ENCODE peak calls at places on chromosomes 4 and X, in seven cellular contexts. M is naive thymus-derived CD8-positive, alpha-beta T cell; V is spleen; J is activated naive CD4-positive, alpha-beta T cell treated with anti-CD3 and anti-CD28 coated beads, Interleukin-2, amount 50 U/mL, for 16 hours; R is DMS153; G is stimulated activated CD8-positive, alpha-beta memory T cell treated with anti-CD3 and anti-CD28 coated beads, Interleukin-7, amount 100 ng/mL, for 1 hour; B is suprapubic skin. O is an unnamed sample.

GRCh38 chrX:361231-362145 is 25.2 kb downstream of the PPP2R3B start:
- DNase-seq in R (no peak), M (no peak), G (no peak), J (no peak), B (peak), V (peak), O (no peak)

GRCh38 chr4:77697860-77698599 is 92.4 kb downstream of the CXCL13 start:
- DNase-seq in B (no peak), V (no peak), G (no peak), M (no peak), J (no peak), R (peak), O (no peak)

GRCh38 chrX:16970977-16971376 is 24.5 kb downstream of the REPS2 start:
- DNase-seq in B (no peak), V (no peak), R (no peak), M (no peak), G (no peak), J (no peak), O (no peak)

GRCh38 chr4:84915396-84915780 is 51.1 kb downstream of the WDFY3 start:
- DNase-seq in J (no peak), B (no peak), G (no peak), V (no peak), M (no peak), R (no peak), O (no peak)

GRCh38 chr4:152738812-152739211 is 40.7 kb downstream of the TIGD4 start:
- DNase-seq in B (no peak), M (no peak), G (no peak), V (no peak), J (no peak), R (no peak), O (no peak)

GRCh38 chrX:111168314-111168713 is 72.3 kb downstream of the PAK3 start:
- DNase-seq in B (no peak), M (no peak), G (no peak), J (no peak), R (peak), V (no peak), O (no peak)

GRCh38 chr4:114087596-114088230 is 108.3 kb upstream of the ARSJ start:
- DNase-seq in M (no peak), J (no peak), V (no peak), G (no peak), B (no peak), R (no peak), O (no peak)

GRCh38 chrX:21940356-21940829 is at the start of gene SMS:
- DNase-seq in B (peak), J (peak), M (peak), V (peak), R (peak), G (no peak), O (peak)

GRCh38 chr4:70746179-70746839 is 24.5 kb downstream of the RUFY3 start:
- DNase-seq in B (no peak), J (no peak), M (no peak), R (no peak), V (no peak), G (no peak), O (no peak)

GRCh38 chrX:140501321-140501720 is 3.5 kb downstream of the SOX3 start:
- DNase-seq in J (no peak), G (no peak), V (no peak), M (no peak), B (no peak), R (no peak), O (no peak)

GRCh38 chrX:16511776-16512400 is 138.1 kb upstream of the S100G start:
- DNase-seq in M (no peak), J (no peak), V (no peak), G (no peak), R (no peak), B (no peak), O (no peak)

GRCh38 chr4:77821775-77822174 is 2.6 kb upstream of the CNOT6L start:
- DNase-seq in B (no peak), M (no peak), R (no peak), G (no peak), J (peak), V (no peak), O (no peak)

GRCh38 chrX:68462653-68463052 is 29.4 kb upstream of the OPHN1 start:
- DNase-seq in R (no peak), V (no peak), M (no peak), G (no peak), B (no peak), J (peak), O (no peak)

GRCh38 chrX:39534949-39535348 is 562.8 kb downstream of the BCOR start:
- DNase-seq in V (no peak), R (no peak), M (no peak), B (no peak), J (no peak), G (no peak), O (no peak)